ENCODE peak calls at places on chromosome 10, in four cellular contexts. M, N, O and U are unnamed samples.

GRCh38 chr10:90175161-90175681 is 473.8 kb downstream of the KIF20B start:
- DNase-seq in M (no peak), N (no peak), O (peak; percentile 32), U (no peak)

GRCh38 chr10:124339951-124340760 is 78.6 kb downstream of the OAT start:
- DNase-seq in O (peak; percentile 17), M (no peak), N (no peak), U (peak; percentile 89)

GRCh38 chr10:1738950-1739349 is 1.6 kb upstream of the ADARB2 start:
- DNase-seq in N (no peak), M (no peak), O (no peak), U (no peak)

GRCh38 chr10:100653957-100654834 is 91.2 kb upstream of the PAX2 start:
- DNase-seq in M (no peak), N (no peak), O (no peak), U (no peak)

GRCh38 chr10:71266147-71266917 is 52.7 kb upstream of the SLC29A3 start:
- DNase-seq in M (no peak), N (no peak), O (peak; percentile 61), U (no peak)

GRCh38 chr10:53978292-53978691 is 822.7 kb downstream of the PCDH15 start:
- DNase-seq in O (no peak), N (no peak), M (no peak), U (no peak)

GRCh38 chr10:132562177-132562915 is 24.8 kb downstream of the INPP5A start:
- DNase-seq in O (no peak), M (no peak), N (no peak), U (no peak)

GRCh38 chr10:34526758-34527730 is 288.1 kb downstream of the PARD3 start:
- DNase-seq in O (peak; percentile 96), M (no peak), N (peak; percentile 76), U (peak; percentile 93)

GRCh38 chr10:109963439-109963838 is 40.1 kb upstream of the XPNPEP1 start:
- DNase-seq in M (no peak), N (no peak), O (no peak), U (no peak)

GRCh38 chr10:112835933-112836564 is 114.0 kb upstream of the TCF7L2 start:
- DNase-seq in N (no peak), M (no peak), O (peak; percentile 4), U (no peak)

GRCh38 chr10:124001391-124002260 is 91.8 kb downstream of the CHST15 start:
- DNase-seq in O (no peak), M (no peak), N (no peak), U (no peak)

GRCh38 chr10:80598951-80599350 is 61.2 kb downstream of the SH2D4B start:
- DNase-seq in M (no peak), O (no peak), N (no peak), U (no peak)

GRCh38 chr10:117545141-117546019 is 2.8 kb downstream of the EMX2 start:
- DNase-seq in N (no peak), O (no peak), M (no peak), U (no peak)

GRCh38 chr10:44979281-44980181 is 922 bp upstream of the DEPP1 start:
- DNase-seq in M (no peak), O (no peak), N (no peak), U (no peak)

GRCh38 chr10:111151595-111151994 is 74.8 kb downstream of the ADRA2A start:
- DNase-seq in M (no peak), O (no peak), N (no peak), U (no peak)